ENCODE peak calls at places on chromosome 4, in nine cellular contexts. V, S, L, P, Y, U, A, I and Z are unnamed samples.

GRCh38 chr4:8107146-8107657 is 51.4 kb downstream of the ABLIM2 start:
- DNase-seq in V (no peak), S (no peak), L (no peak), P (no peak), Y (no peak), U (no peak), A (no peak), I (no peak), Z (no peak)

GRCh38 chr4:174926958-174927357 is 8.8 kb downstream of the ADAM29 start:
- DNase-seq in V (no peak), S (no peak), L (no peak), P (no peak), Y (no peak), U (no peak), A (no peak), I (no peak), Z (no peak)

GRCh38 chr4:7778524-7779193 is 161.0 kb downstream of the AFAP1 start:
- DNase-seq in V (no peak), S (no peak), L (no peak), P (no peak), Y (no peak), U (no peak), A (no peak), I (no peak), Z (no peak)

GRCh38 chr4:76615999-76616398 is 181.0 kb downstream of the SHROOM3 start:
- DNase-seq in V (no peak), S (no peak), L (no peak), P (no peak), Y (no peak), U (no peak), A (no peak), I (no peak), Z (no peak)

GRCh38 chr4:76708986-76709385 is 189.0 kb downstream of the SOWAHB start:
- DNase-seq in V (no peak), S (no peak), L (no peak), P (no peak), Y (no peak), U (no peak), A (no peak), I (no peak), Z (no peak)

GRCh38 chr4:77007358-77008230 is 58.0 kb downstream of the SEPTIN11 start:
- DNase-seq in V (peak; percentile 93), S (no peak), L (peak; percentile 47), P (no peak), Y (no peak), U (no peak), A (peak; percentile 9), I (peak; percentile 35), Z (no peak)

GRCh38 chr4:89876548-89876947 is 18.1 kb upstream of the MMRN1 start:
- DNase-seq in V (no peak), S (no peak), L (no peak), P (no peak), Y (no peak), U (no peak), A (no peak), I (no peak), Z (no peak)

GRCh38 chr4:129218355-129218754 is 122.4 kb downstream of the C4orf33 start:
- DNase-seq in V (peak; percentile 18), S (no peak), L (no peak), P (no peak), Y (no peak), U (no peak), A (no peak), I (no peak), Z (no peak)

GRCh38 chr4:61204353-61204752 is 4.2 kb downstream of the ADGRL3 start:
- DNase-seq in V (peak; percentile 58), S (no peak), L (no peak), P (no peak), Y (peak; percentile 44), U (no peak), A (no peak), I (no peak), Z (no peak)

GRCh38 chr4:182246401-182247205 is 3.4 kb downstream of the TENM3 start:
- DNase-seq in V (peak; percentile 29), S (no peak), L (no peak), P (no peak), Y (peak; percentile 74), U (no peak), A (no peak), I (peak; percentile 8), Z (no peak)

GRCh38 chr4:127055349-127055748 is 577.4 kb upstream of the INTU start:
- DNase-seq in V (peak; percentile 35), S (no peak), L (no peak), P (no peak), Y (no peak), U (no peak), A (no peak), I (peak; percentile 41), Z (no peak)

GRCh38 chr4:180967936-180968335 is 1275.3 kb upstream of the TENM3 start:
- DNase-seq in V (no peak), S (no peak), L (no peak), P (no peak), Y (no peak), U (no peak), A (no peak), I (no peak), Z (no peak)

GRCh38 chr4:131974730-131975129 is 1174.4 kb upstream of the PCDH10 start:
- DNase-seq in V (peak; percentile 14), S (no peak), L (no peak), P (no peak), Y (peak; percentile 0), U (no peak), A (no peak), I (no peak), Z (no peak)

GRCh38 chr4:136818811-136819210 is 713.5 kb downstream of the PCDH18 start:
- DNase-seq in V (peak; percentile 52), S (no peak), L (no peak), P (no peak), Y (no peak), U (no peak), A (no peak), I (no peak), Z (no peak)

GRCh38 chr4:64230709-64231310 is 178.4 kb downstream of the TECRL start:
- DNase-seq in V (peak; percentile 6), S (no peak), L (no peak), P (no peak), Y (no peak), U (no peak), A (no peak), I (no peak), Z (no peak)

GRCh38 chr4:4308800-4309441 is 18.9 kb downstream of the ZBTB49 start:
- DNase-seq in V (no peak), S (no peak), L (no peak), P (no peak), Y (peak; percentile 34), U (no peak), A (no peak), I (no peak), Z (peak; percentile 48)